ENCODE peak calls at places on chromosomes 2 and 18, in eight cellular contexts. I is HCT116, T is H1, X is breast epithelium, O is spleen, C is HL-60, S is K562, P is stomach. U is an unnamed sample.

GRCh38 chr2:172097557-172098131 is 5.1 kb downstream of the DLX2 start:
- DNase-seq in I (no peak), T (no peak), X (no peak), O (no peak), C (no peak), S (peak; percentile 39), P (no peak), U (no peak)

GRCh38 chr2:230902180-230902899 is 22.7 kb downstream of the GPR55 start:
- DNase-seq in I (peak; percentile 54), T (peak; percentile 51), X (no peak), O (peak; percentile 81), C (no peak), S (peak; percentile 60), P (peak; percentile 43), U (no peak)

GRCh38 chr18:48007955-48008701 is 77.7 kb upstream of the SMAD2 start:
- DNase-seq in I (no peak), T (peak; percentile 70), X (no peak), O (peak; percentile 88), C (no peak), S (peak; percentile 94), P (peak; percentile 78), U (peak; percentile 81)

GRCh38 chr2:145016711-145017110 is 496.8 kb upstream of the ZEB2 start:
- DNase-seq in I (no peak), T (no peak), X (no peak), O (no peak), C (no peak), S (no peak), P (no peak), U (no peak)

GRCh38 chr2:176574415-176575236 is 305.4 kb downstream of the MTX2 start:
- DNase-seq in I (no peak), T (no peak), X (no peak), O (no peak), C (no peak), S (no peak), P (no peak), U (no peak)

GRCh38 chr2:236209535-236209934 is 41.3 kb upstream of the GBX2 start:
- DNase-seq in I (peak; percentile 27), T (no peak), X (no peak), O (no peak), C (no peak), S (no peak), P (no peak), U (no peak)

GRCh38 chr2:101775092-101775491 is 77.6 kb downstream of the MAP4K4 start:
- DNase-seq in I (no peak), T (no peak), X (no peak), O (no peak), C (no peak), S (no peak), P (no peak), U (no peak)

GRCh38 chr18:48929951-48930713 is 20.6 kb downstream of the SMAD7 start:
- DNase-seq in I (no peak), T (no peak), X (no peak), O (no peak), C (no peak), S (no peak), P (peak; percentile 74), U (no peak)

GRCh38 chr2:205556841-205557539 is 125.3 kb upstream of the NRP2 start:
- DNase-seq in I (no peak), T (no peak), X (no peak), O (no peak), C (no peak), S (no peak), P (no peak), U (no peak)

GRCh38 chr18:56267334-56267733 is 371.1 kb downstream of the TXNL1 start:
- DNase-seq in I (no peak), T (no peak), X (no peak), O (no peak), C (no peak), S (no peak), P (no peak), U (no peak)

GRCh38 chr2:135996304-135996703 is 10.9 kb upstream of the DARS1 start:
- DNase-seq in I (no peak), T (no peak), X (no peak), O (no peak), C (no peak), S (no peak), P (no peak), U (no peak)

GRCh38 chr2:170359466-170359865 is 181.5 kb downstream of the MYO3B start:
- DNase-seq in I (no peak), T (no peak), X (no peak), O (no peak), C (no peak), S (no peak), P (no peak), U (no peak)

GRCh38 chr2:24365051-24365450 is 4.7 kb upstream of the ITSN2 start:
- DNase-seq in I (no peak), T (no peak), X (peak; percentile 63), O (peak; percentile 91), C (no peak), S (no peak), P (peak; percentile 90), U (peak; percentile 88)

DNA sequence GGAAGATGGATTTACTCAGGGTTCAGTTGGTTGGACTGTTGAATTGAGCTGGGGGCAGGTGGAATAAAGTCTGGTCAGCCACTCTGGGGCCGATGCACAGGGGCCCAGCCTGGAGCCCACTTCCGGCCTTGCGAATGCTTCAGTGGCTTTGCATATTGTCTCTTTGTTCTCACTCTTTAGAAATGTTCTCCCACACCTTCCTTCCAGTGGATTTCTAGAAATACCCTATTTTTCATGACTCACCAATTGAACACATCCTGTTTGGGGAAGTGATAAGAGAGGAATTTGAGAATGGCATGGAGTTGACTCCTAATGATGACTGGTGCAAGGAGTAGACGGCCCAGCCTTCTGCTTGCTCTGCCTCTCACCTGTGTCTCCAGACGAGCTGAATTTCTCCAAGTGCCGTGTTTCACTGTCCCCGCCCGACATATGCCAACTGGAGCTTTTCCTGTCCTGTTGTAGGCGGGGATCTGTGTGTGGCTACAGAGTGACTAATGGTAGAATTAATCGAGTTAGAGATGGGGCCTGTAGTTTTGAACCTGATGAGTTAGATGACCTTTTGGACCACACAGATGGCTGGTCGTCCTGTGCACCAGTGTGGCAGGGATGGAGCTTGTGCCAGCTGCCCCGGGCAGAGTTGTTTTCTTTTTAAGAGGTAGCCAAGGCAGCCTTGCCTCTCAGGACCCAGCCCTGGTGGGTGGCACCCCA is 28.2 kb downstream of the ASAP2 start:
- DNase-seq in I (peak; percentile 86), T (no peak), X (no peak), O (no peak), C (no peak), S (peak; percentile 37), P (peak; percentile 46), U (no peak)
- TF ChIP-seq POLR2AphosphoS5 in I (peak; percentile 61), T (no peak), X (no peak), O (no peak), C (no peak), S (no peak), P (no peak), U (no peak)

GRCh38 chr2:37625156-37625555 is 46.3 kb downstream of the CDC42EP3 start:
- DNase-seq in I (no peak), T (no peak), X (no peak), O (no peak), C (no peak), S (no peak), P (no peak), U (no peak)

GRCh38 chr2:37627715-37628114 is 43.7 kb downstream of the CDC42EP3 start:
- DNase-seq in I (no peak), T (no peak), X (no peak), O (no peak), C (no peak), S (no peak), P (no peak), U (no peak)

GRCh38 chr2:37623971-37624897 is 47.2 kb downstream of the CDC42EP3 start:
- DNase-seq in I (no peak), T (no peak), X (no peak), O (no peak), C (no peak), S (no peak), P (no peak), U (no peak)

GRCh38 chr2:37623409-37623808 is 48.0 kb downstream of the CDC42EP3 start:
- DNase-seq in I (no peak), T (no peak), X (no peak), O (no peak), C (no peak), S (no peak), P (no peak), U (no peak)

GRCh38 chr2:37625781-37626548 is 45.5 kb downstream of the CDC42EP3 start:
- DNase-seq in I (no peak), T (no peak), X (no peak), O (peak; percentile 89), C (no peak), S (no peak), P (no peak), U (no peak)
- TF ChIP-seq POLR2AphosphoS5 in I (no peak), T (no peak), X (no peak), O (peak; percentile 62), C (no peak), S (no peak), P (peak; percentile 45), U (no peak)

DNA sequence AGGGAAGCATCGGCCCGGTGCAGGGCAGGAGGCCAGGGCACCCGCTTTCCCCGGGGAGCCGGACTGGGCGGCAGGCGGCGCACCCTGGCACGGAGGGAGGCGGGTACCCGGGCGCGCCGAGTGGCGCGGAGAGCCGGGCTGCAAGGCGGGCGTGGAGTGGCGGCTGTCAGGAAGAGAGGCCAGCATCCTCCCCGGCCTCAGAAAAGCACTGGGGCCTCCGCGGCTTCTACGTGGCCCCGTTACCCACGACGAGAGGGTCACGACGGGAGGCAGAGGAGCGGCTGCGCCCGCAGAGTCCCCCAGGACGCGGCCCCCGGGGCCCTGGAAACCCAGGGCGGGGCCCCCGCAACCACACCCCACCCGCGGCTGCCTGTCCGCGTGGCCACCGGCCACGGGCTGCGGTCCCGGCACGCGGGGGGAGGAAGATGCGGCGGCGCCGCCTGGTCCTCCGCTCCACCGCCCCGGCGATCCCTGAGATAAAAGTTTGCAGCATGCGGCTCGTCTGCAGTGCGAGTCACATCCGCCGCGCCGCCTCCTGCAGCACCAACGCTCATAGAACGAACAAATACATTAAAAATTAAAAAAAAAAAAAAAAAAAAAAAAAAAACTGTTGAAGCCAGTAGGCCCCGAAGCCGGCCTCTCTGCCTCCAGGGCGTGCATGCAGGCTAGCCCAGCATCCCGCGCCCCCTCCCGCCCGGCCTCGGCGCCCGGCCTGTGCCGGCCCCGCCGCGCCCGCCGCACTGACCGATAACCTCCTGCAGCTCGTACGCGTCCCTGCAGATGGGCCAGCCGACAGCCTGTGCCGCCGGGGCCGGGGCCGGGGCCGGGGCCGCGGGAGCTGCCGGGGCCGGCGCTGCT is 683 bp downstream of the STK39 start:
- DNase-seq in I (no peak), T (no peak), X (peak; percentile 38), O (peak; percentile 95), C (no peak), S (peak; percentile 47), P (peak; percentile 87), U (peak; percentile 81)
- TF ChIP-seq POLR2AphosphoS5 in I (no peak), T (no peak), X (no peak), O (peak; percentile 33), C (no peak), S (no peak), P (no peak), U (no peak)

DNA sequence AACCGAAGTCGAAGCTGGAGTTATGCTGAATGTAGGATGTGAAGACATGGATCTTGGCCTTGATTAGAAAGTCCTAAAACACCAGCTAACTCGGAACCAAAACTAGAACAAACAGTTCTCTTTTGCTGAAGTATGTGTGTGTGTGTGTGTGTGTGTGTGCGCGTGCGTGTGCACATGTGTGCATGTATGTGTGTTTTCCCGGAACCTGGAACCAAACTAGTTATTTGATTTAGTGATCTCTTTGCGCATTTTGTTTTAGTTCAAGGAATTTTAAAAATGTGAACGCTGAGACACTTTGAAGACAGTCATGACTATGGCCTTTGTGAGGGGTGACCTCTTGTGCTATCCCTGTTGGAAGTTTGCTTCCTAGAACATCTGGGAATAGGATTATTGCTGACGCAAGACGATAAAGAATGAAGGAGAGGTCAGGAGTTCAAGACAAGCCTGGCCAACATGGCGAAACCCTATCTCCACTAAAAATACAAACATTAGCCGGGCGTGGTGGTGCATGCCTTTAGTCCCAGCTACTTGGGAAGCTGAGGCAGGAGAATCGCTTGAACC is 23.8 kb downstream of the FHL2 start:
- DNase-seq in I (no peak), T (no peak), X (no peak), O (no peak), C (no peak), S (no peak), P (no peak), U (no peak)
- TF ChIP-seq POLR2AphosphoS5 in I (no peak), T (no peak), X (peak; percentile 96), O (no peak), C (no peak), S (no peak), P (peak; percentile 29), U (peak; percentile 46)